ENCODE peak calls at places on chromosome 18, in eight cellular contexts. U is stimulated activated CD8-positive, alpha-beta memory T cell treated with anti-CD3 and anti-CD28 coated beads, Interleukin-15, amount 100 ng/mL, for 24 hours; I is RPMI7951; F is renal cortical epithelial cell; T is IMR-90; Q is stimulated activated naive CD8-positive, alpha-beta T cell treated with anti-CD3 and anti-CD28 coated beads, Interleukin-15, Interleukin-2, amounts not matched to agents 100 U/mL and 50 U/mL, for 24 hours; E is right cardiac atrium; W is osteocyte. M is an unnamed sample.

GRCh38 chr18:4285525-4285924 is 169.6 kb downstream of the DLGAP1 start:
- DNase-seq in U (no peak), I (no peak), F (no peak), T (no peak), Q (no peak), E (no peak), W (no peak), M (no peak)

GRCh38 chr18:50143295-50143694 is 51.7 kb downstream of the MYO5B start:
- DNase-seq in U (no peak), I (no peak), F (no peak), T (no peak), Q (no peak), E (no peak), W (no peak), M (no peak)

GRCh38 chr18:59994357-59994756 is 94.6 kb downstream of the PMAIP1 start:
- DNase-seq in U (no peak), I (peak), F (peak), T (peak), Q (no peak), E (no peak), W (no peak), M (no peak)

GRCh38 chr18:8450013-8450412 is 159.2 kb upstream of the RAB12 start:
- DNase-seq in U (no peak), I (peak), F (no peak), T (no peak), Q (no peak), E (no peak), W (peak), M (no peak)

GRCh38 chr18:57772387-57772799 is 30.7 kb downstream of the ATP8B1 start:
- DNase-seq in U (no peak), I (no peak), F (peak), T (no peak), Q (no peak), E (no peak), W (no peak), M (no peak)

GRCh38 chr18:45879681-45880655 is 54.5 kb downstream of the SIGLEC15 start:
- DNase-seq in U (peak), I (peak), F (peak), T (peak), Q (peak), E (peak), W (peak), M (peak)

GRCh38 chr18:74895686-74896085 is 298.0 kb downstream of the ZNF407 start:
- DNase-seq in U (no peak), I (peak), F (peak), T (peak), Q (no peak), E (no peak), W (no peak), M (no peak)

GRCh38 chr18:65748321-65748720 is 2.5 kb upstream of the CDH7 start:
- DNase-seq in U (no peak), I (no peak), F (no peak), T (no peak), Q (no peak), E (no peak), W (no peak), M (no peak)

GRCh38 chr18:79558196-79559120 is 121.1 kb upstream of the CTDP1 start:
- DNase-seq in U (no peak), I (no peak), F (no peak), T (no peak), Q (no peak), E (no peak), W (peak), M (no peak)

GRCh38 chr18:36309436-36310391 is 12.2 kb downstream of the FHOD3 start:
- DNase-seq in U (no peak), I (peak), F (peak), T (peak), Q (no peak), E (no peak), W (peak), M (no peak)

GRCh38 chr18:12839526-12840196 is 44.4 kb downstream of the PTPN2 start:
- DNase-seq in U (no peak), I (no peak), F (peak), T (no peak), Q (peak), E (no peak), W (no peak), M (peak)

M was measured in memory B cell.